ENCODE peak calls at places on chromosomes 4 and X, in nine cellular contexts. O is GM13977; Z is HFF-Myc; N is fibroblast of the conjunctiva; P is kidney; X is HT-29; T is activated CD8-positive, alpha-beta memory T cell treated with anti-CD3 and anti-CD28 coated beads for 4 hours; B is amniotic stem cell; E is central memory CD4-positive, alpha-beta T cell. J is an unnamed sample.

GRCh38 chrX:6693051-6693450 is 158.1 kb upstream of the VCX3A start:
- DNase-seq in X (no peak), Z (no peak), B (no peak), N (no peak), O (no peak), P (no peak), T (no peak), E (no peak), J (no peak)

GRCh38 chrX:149284616-149285015 is 220.5 kb downstream of the IDS start:
- DNase-seq in Z (no peak), T (no peak), O (no peak), X (no peak), P (no peak), B (no peak), E (no peak), N (no peak), J (no peak)

GRCh38 chrX:43961699-43962098 is 11.5 kb downstream of the NDP start:
- DNase-seq in E (no peak), O (no peak), P (no peak), B (no peak), N (no peak), X (peak), Z (no peak), T (no peak), J (no peak)

GRCh38 chrX:134484039-134484438 is 24.1 kb downstream of the HPRT1 start:
- DNase-seq in B (no peak), P (no peak), Z (peak), O (no peak), T (no peak), N (peak), X (peak), E (peak), J (peak)

GRCh38 chr4:40395166-40395900 is 60.2 kb downstream of the CHRNA9 start:
- DNase-seq in N (no peak), P (no peak), X (no peak), E (no peak), T (no peak), O (no peak), Z (no peak), B (no peak), J (no peak)

GRCh38 chrX:47802589-47802988 is 34.1 kb upstream of the ZNF81 start:
- DNase-seq in N (no peak), Z (no peak), E (no peak), B (no peak), T (no peak), O (no peak), P (no peak), X (no peak), J (no peak)

GRCh38 chr4:1164040-1164439 is 8.3 kb downstream of the SPON2 start:
- DNase-seq in P (no peak), T (no peak), Z (no peak), N (no peak), X (no peak), O (no peak), B (no peak), E (no peak), J (no peak)

GRCh38 chrX:45851434-45851991 is 650.8 kb upstream of the DIPK2B start:
- DNase-seq in T (peak), X (peak), O (peak), E (peak), N (no peak), Z (no peak), B (no peak), P (no peak), J (no peak)

GRCh38 chrX:10579018-10579752 is 41.2 kb downstream of the MID1 start:
- DNase-seq in E (no peak), O (no peak), B (peak), Z (no peak), N (peak), T (no peak), X (peak), P (no peak), J (peak)

GRCh38 chrX:137574784-137575298 is 8.9 kb downstream of the ZIC3 start:
- DNase-seq in O (peak), E (no peak), B (no peak), P (no peak), X (no peak), Z (no peak), N (no peak), T (no peak), J (no peak)

GRCh38 chr4:104490770-104491395 is 3.8 kb downstream of the CXXC4 start:
- DNase-seq in N (no peak), B (peak), X (peak), T (peak), Z (peak), O (peak), P (peak), E (peak), J (peak)

GRCh38 chr4:168693750-168694470 is 197.1 kb downstream of the PALLD start:
- DNase-seq in P (no peak), Z (no peak), T (no peak), E (no peak), B (no peak), O (no peak), N (no peak), X (no peak), J (peak)

GRCh38 chrX:88604433-88605221 is 142.4 kb upstream of the CPXCR1 start:
- DNase-seq in P (no peak), B (no peak), E (no peak), O (no peak), T (no peak), Z (no peak), X (no peak), N (no peak), J (no peak)

GRCh38 chrX:18833071-18833731 is 125.8 kb downstream of the PPEF1 start:
- DNase-seq in E (no peak), Z (no peak), N (peak), O (no peak), P (peak), B (no peak), T (no peak), X (no peak), J (no peak)

GRCh38 chrX:134949271-134949670 is 41.5 kb upstream of the SMIM10 start:
- DNase-seq in X (peak), T (no peak), Z (no peak), E (no peak), N (no peak), O (no peak), P (no peak), B (no peak), J (no peak)

GRCh38 chr4:6688879-6689505 is 4.7 kb upstream of the S100P start:
- DNase-seq in X (peak), B (peak), N (peak), O (peak), Z (peak), E (peak), T (peak), P (peak), J (peak)

GRCh38 chrX:41559662-41560061 is 112.5 kb downstream of the NYX start:
- DNase-seq in E (no peak), O (no peak), Z (peak), P (no peak), N (peak), X (no peak), B (no peak), T (peak), J (no peak)

GRCh38 chr4:10158355-10158942 is 41.9 kb upstream of the WDR1 start:
- DNase-seq in N (peak), O (no peak), T (no peak), Z (no peak), B (no peak), P (no peak), E (no peak), X (no peak), J (peak)

GRCh38 chr4:40908297-40908696 is 158.5 kb downstream of the NSUN7 start:
- DNase-seq in P (no peak), E (no peak), B (no peak), Z (no peak), X (peak), N (no peak), T (no peak), O (no peak), J (no peak)

GRCh38 chr4:2805712-2806391 is 13.0 kb downstream of the SH3BP2 start:
- DNase-seq in B (no peak), O (no peak), P (peak), T (no peak), N (no peak), Z (no peak), X (peak), E (no peak), J (no peak)

GRCh38 chrX:15438332-15438731 is 54.1 kb upstream of the VEGFD start:
- DNase-seq in T (no peak), E (no peak), O (no peak), N (no peak), X (no peak), B (no peak), P (no peak), Z (no peak), J (no peak)

GRCh38 chr4:38177035-38177791 is 217.0 kb downstream of the PTTG2 start:
- DNase-seq in P (peak), Z (no peak), E (peak), X (no peak), O (peak), N (no peak), T (peak), B (no peak), J (no peak)

GRCh38 chr4:170589597-170590191 is 499.9 kb upstream of the AADAT start:
- DNase-seq in O (peak), E (no peak), Z (no peak), B (no peak), N (no peak), T (no peak), P (no peak), X (peak), J (no peak)

GRCh38 chrX:150152036-150152435 is 211.1 kb upstream of the MAMLD1 start:
- DNase-seq in O (no peak), N (no peak), X (no peak), B (no peak), Z (no peak), E (no peak), T (no peak), P (no peak), J (no peak)

GRCh38 chr4:29734343-29734742 is 985.8 kb upstream of the PCDH7 start:
- DNase-seq in X (no peak), Z (no peak), E (no peak), O (no peak), P (no peak), T (no peak), N (no peak), B (no peak), J (no peak)

GRCh38 chr4:71266090-71266794 is 72.6 kb upstream of the SLC4A4 start:
- DNase-seq in T (no peak), N (no peak), Z (no peak), E (no peak), P (no peak), X (no peak), O (peak), B (peak), J (no peak)

GRCh38 chr4:79964715-79965345 is 108.2 kb downstream of the ANTXR2 start:
- DNase-seq in O (no peak), P (peak), X (no peak), B (no peak), N (no peak), Z (no peak), T (no peak), E (no peak), J (peak)

GRCh38 chr4:6946497-6946896 is 36.9 kb downstream of the TBC1D14 start:
- DNase-seq in N (no peak), T (no peak), O (no peak), P (peak), B (no peak), E (no peak), X (no peak), Z (no peak), J (no peak)

GRCh38 chr4:52052475-52052780 is 1.3 kb downstream of the SPATA18 start:
- DNase-seq in B (no peak), P (no peak), O (peak), Z (no peak), N (no peak), E (no peak), T (no peak), X (no peak), J (no peak)

GRCh38 chrX:39850630-39851152 is 247.1 kb downstream of the BCOR start:
- DNase-seq in O (no peak), T (no peak), X (no peak), N (peak), B (no peak), Z (peak), E (no peak), P (no peak), J (no peak)